ENCODE peak calls at places on chromosomes 3 and 15, in five cellular contexts. P is fibroblast of lung, Q is HepG2, K is keratinocyte, F is non-pigmented ciliary epithelial cell. W is an unnamed sample.

GRCh38 chr3:62567097-62568021 is 194.0 kb upstream of the FEZF2 start:
- DNase-seq in P (peak; percentile 93), Q (peak; percentile 10), K (no peak), F (peak; percentile 35), W (peak; percentile 66)

GRCh38 chr15:60704129-60704528 is 225.2 kb upstream of the ICE2 start:
- DNase-seq in P (no peak), Q (no peak), K (no peak), F (no peak), W (no peak)

GRCh38 chr3:108404409-108404808 is 106.0 kb downstream of the MYH15 start:
- DNase-seq in P (no peak), Q (no peak), K (no peak), F (no peak), W (no peak)

GRCh38 chr3:57768595-57768994 is 12.5 kb downstream of the SLMAP start:
- DNase-seq in P (no peak), Q (no peak), K (no peak), F (no peak), W (no peak)

GRCh38 chr3:55160241-55160877 is 232.5 kb upstream of the LRTM1 start:
- DNase-seq in P (peak; percentile 94), Q (no peak), K (no peak), F (peak; percentile 96), W (peak; percentile 76)

GRCh38 chr3:58459160-58459559 is 25.5 kb upstream of the PDHB start:
- DNase-seq in P (no peak), Q (no peak), K (no peak), F (no peak), W (no peak)

GRCh38 chr3:23996058-23996457 is 51.0 kb downstream of the NR1D2 start:
- DNase-seq in P (peak; percentile 75), Q (no peak), K (no peak), F (no peak), W (no peak)

GRCh38 chr3:15427981-15428380 is 583 bp downstream of the EAF1 start:
- DNase-seq in P (no peak), Q (peak; percentile 35), K (no peak), F (no peak), W (no peak)

GRCh38 chr15:44158111-44158510 is 37.0 kb downstream of the FRMD5 start:
- DNase-seq in P (no peak), Q (no peak), K (no peak), F (no peak), W (no peak)

GRCh38 chr3:68997887-68998286 is 15.6 kb downstream of the EOGT start:
- DNase-seq in P (no peak), Q (no peak), K (no peak), F (no peak), W (no peak)

GRCh38 chr3:134054881-134055280 is 25.2 kb upstream of the SLCO2A1 start:
- DNase-seq in P (no peak), Q (no peak), K (no peak), F (no peak), W (no peak)

GRCh38 chr3:141063831-141064230 is 12.7 kb downstream of the SPSB4 start:
- DNase-seq in P (no peak), Q (no peak), K (no peak), F (no peak), W (no peak)

GRCh38 chr15:65085990-65086679 is 9.6 kb downstream of the KBTBD13 start:
- DNase-seq in P (no peak), Q (peak; percentile 72), K (no peak), F (no peak), W (no peak)

GRCh38 chr3:26558257-26558656 is 64.3 kb upstream of the LRRC3B start:
- DNase-seq in P (no peak), Q (no peak), K (no peak), F (no peak), W (no peak)

GRCh38 chr3:73143821-73144237 is 82.4 kb downstream of the EBLN2 start:
- DNase-seq in P (no peak), Q (no peak), K (no peak), F (peak; percentile 43), W (peak; percentile 62)

GRCh38 chr15:69346112-69346511 is 47.4 kb downstream of the PAQR5 start:
- DNase-seq in P (peak; percentile 25), Q (no peak), K (no peak), F (no peak), W (no peak)

GRCh38 chr3:141498592-141499223 is 11.9 kb downstream of the RASA2 start:
- DNase-seq in P (no peak), Q (no peak), K (no peak), F (no peak), W (no peak)

GRCh38 chr15:68271854-68272471 is 5.6 kb upstream of the FEM1B start:
- DNase-seq in P (peak; percentile 48), Q (peak; percentile 63), K (peak; percentile 100), F (no peak), W (no peak)

GRCh38 chr3:70120360-70120966 is 120.9 kb downstream of the SAMMSON start:
- DNase-seq in P (peak; percentile 42), Q (peak; percentile 65), K (peak; percentile 25), F (peak; percentile 23), W (peak; percentile 78)

GRCh38 chr3:29430558-29430971 is 149.7 kb downstream of the RBMS3 start:
- DNase-seq in P (peak; percentile 51), Q (no peak), K (no peak), F (peak; percentile 44), W (no peak)

GRCh38 chr15:70976856-70977255 is 84.2 kb downstream of the LRRC49 start:
- DNase-seq in P (peak; percentile 81), Q (no peak), K (no peak), F (peak; percentile 43), W (no peak)

GRCh38 chr3:19959505-19959904 is 12.6 kb downstream of the RAB5A start:
- DNase-seq in P (no peak), Q (no peak), K (no peak), F (no peak), W (no peak)

GRCh38 chr15:40093224-40093842 is 15.3 kb downstream of the BMF start:
- DNase-seq in P (peak; percentile 36), Q (no peak), K (no peak), F (no peak), W (no peak)

GRCh38 chr3:168116279-168116678 is 20.6 kb upstream of the GOLIM4 start:
- DNase-seq in P (peak; percentile 65), Q (no peak), K (no peak), F (no peak), W (peak; percentile 76)

GRCh38 chr3:61730058-61730457 is 168.7 kb downstream of the PTPRG start:
- DNase-seq in P (no peak), Q (peak; percentile 13), K (no peak), F (no peak), W (no peak)

GRCh38 chr15:80012060-80012726 is 41.2 kb upstream of the BCL2A1 start:
- DNase-seq in P (no peak), Q (no peak), K (no peak), F (no peak), W (no peak)

GRCh38 chr3:52118156-52118875 is 35.9 kb downstream of the POC1A start:
- DNase-seq in P (no peak), Q (no peak), K (no peak), F (no peak), W (no peak)

GRCh38 chr3:39205131-39205530 is 12.7 kb upstream of the XIRP1 start:
- DNase-seq in P (no peak), Q (no peak), K (no peak), F (no peak), W (no peak)

GRCh38 chr15:58454950-58455401 is 23.2 kb downstream of the LIPC start:
- DNase-seq in P (no peak), Q (peak; percentile 83), K (no peak), F (no peak), W (no peak)

GRCh38 chr3:151169700-151170224 is 33.3 kb downstream of the GPR171 start:
- DNase-seq in P (no peak), Q (no peak), K (no peak), F (no peak), W (peak; percentile 75)

GRCh38 chr3:196793224-196793623 is 53.6 kb downstream of the PAK2 start:
- DNase-seq in P (peak; percentile 66), Q (peak; percentile 84), K (peak; percentile 86), F (peak; percentile 90), W (no peak)

GRCh38 chr3:124298951-124299350 is 307.0 kb upstream of the ROPN1 start:
- DNase-seq in P (no peak), Q (no peak), K (no peak), F (no peak), W (no peak)

GRCh38 chr3:115713247-115713646 is 89.9 kb downstream of the GAP43 start:
- DNase-seq in P (no peak), Q (no peak), K (no peak), F (no peak), W (no peak)

GRCh38 chr3:12004741-12005513 is 739 bp downstream of the SYN2 start:
- DNase-seq in P (no peak), Q (no peak), K (no peak), F (no peak), W (no peak)

GRCh38 chr3:17478673-17479072 is 263.8 kb downstream of the TBC1D5 start:
- DNase-seq in P (peak; percentile 88), Q (peak; percentile 9), K (peak; percentile 40), F (peak; percentile 52), W (no peak)

GRCh38 chr15:98789020-98789419 is 140.7 kb downstream of the IGF1R start:
- DNase-seq in P (no peak), Q (no peak), K (no peak), F (no peak), W (no peak)

GRCh38 chr3:113005622-113006021 is 14.8 kb downstream of the GTPBP8 start:
- DNase-seq in P (no peak), Q (no peak), K (no peak), F (no peak), W (no peak)

GRCh38 chr3:8371085-8371551 is 130.5 kb upstream of the LMCD1 start:
- DNase-seq in P (peak; percentile 78), Q (no peak), K (no peak), F (peak; percentile 48), W (peak; percentile 60)

GRCh38 chr3:39569095-39569494 is 101.6 kb downstream of the MOBP start:
- DNase-seq in P (no peak), Q (no peak), K (no peak), F (no peak), W (no peak)

GRCh38 chr15:79004336-79004735 is 59.5 kb upstream of the CTSH start:
- DNase-seq in P (peak; percentile 33), Q (peak; percentile 62), K (no peak), F (no peak), W (no peak)

W was measured in right atrium auricular region.